ENCODE peak calls at places on chromosome 9, in six cellular contexts. F is pancreas, S is stromal cell of bone marrow, Y is fibroblast of pulmonary artery, H is GM23248, V is lower lobe of right lung. M is an unnamed sample.

GRCh38 chr9:105047652-105048031 is 119.7 kb upstream of the ABCA1 start:
- DNase-seq in H (no peak), V (no peak), Y (no peak), S (no peak), F (no peak), M (no peak)

GRCh38 chr9:136326061-136326776 is 1.1 kb upstream of the GPSM1 start:
- DNase-seq in F (no peak), Y (peak), H (peak), S (peak), V (no peak), M (no peak)

GRCh38 chr9:73151653-73152382 is at the start of gene ANXA1:
- DNase-seq in F (no peak), S (peak), H (peak), Y (peak), V (no peak), M (no peak)

GRCh38 chr9:16870606-16871357 is at the start of gene BNC2:
- DNase-seq in V (peak), Y (peak), H (peak), S (no peak), F (peak), M (no peak)

GRCh38 chr9:28909526-28909925 is 1336.2 kb upstream of the C9orf72 start:
- DNase-seq in V (no peak), H (no peak), F (no peak), S (no peak), Y (no peak), M (no peak)

GRCh38 chr9:89635007-89635742 is 30.4 kb downstream of the GADD45G start:
- DNase-seq in Y (peak), S (peak), H (peak), V (peak), F (peak), M (no peak)

GRCh38 chr9:130667117-130667430 is 2.7 kb downstream of the PRDM12 start:
- DNase-seq in Y (no peak), H (no peak), F (no peak), S (no peak), V (no peak), M (no peak)

GRCh38 chr9:70603020-70603411 is 188.6 kb upstream of the KLF9 start:
- DNase-seq in Y (no peak), H (no peak), S (no peak), F (no peak), V (no peak), M (no peak)

GRCh38 chr9:77422969-77423368 is 225.2 kb downstream of the GNA14 start:
- DNase-seq in Y (no peak), S (no peak), F (no peak), V (no peak), H (no peak), M (no peak)

GRCh38 chr9:98192503-98193335 is at the start of gene CORO2A:
- DNase-seq in Y (peak), S (peak), F (peak), V (peak), H (peak), M (peak)

GRCh38 chr9:128185979-128186965 is 5.1 kb downstream of the CIZ1 start:
- DNase-seq in S (no peak), H (no peak), Y (no peak), F (no peak), V (no peak), M (no peak)

GRCh38 chr9:135792268-135793128 is 90.5 kb downstream of the KCNT1 start:
- DNase-seq in F (no peak), H (no peak), S (no peak), Y (no peak), V (no peak), M (no peak)

GRCh38 chr9:2526071-2526862 is 95.3 kb upstream of the VLDLR start:
- DNase-seq in V (no peak), S (peak), H (peak), Y (no peak), F (no peak), M (no peak)

GRCh38 chr9:81594415-81594814 is 94.9 kb downstream of the TLE1 start:
- DNase-seq in F (no peak), H (no peak), Y (no peak), S (no peak), V (no peak), M (no peak)

GRCh38 chr9:136626740-136627642 is 35.7 kb upstream of the EGFL7 start:
- DNase-seq in S (no peak), H (peak), V (peak), Y (no peak), F (peak), M (peak)

GRCh38 chr9:135070964-135071735 is 16.3 kb upstream of the OLFM1 start:
- DNase-seq in H (no peak), S (no peak), V (no peak), Y (no peak), F (peak), M (no peak)

GRCh38 chr9:33112099-33112498 is 35.6 kb upstream of the SMU1 start:
- DNase-seq in Y (no peak), V (no peak), F (no peak), S (no peak), H (no peak), M (no peak)

GRCh38 chr9:95004452-95005275 is 278.2 kb downstream of the AOPEP start:
- DNase-seq in S (no peak), Y (no peak), V (peak), H (peak), F (peak), M (peak)

GRCh38 chr9:6884960-6885359 is 127.2 kb downstream of the KDM4C start:
- DNase-seq in F (no peak), S (no peak), V (no peak), Y (no peak), H (no peak), M (no peak)

GRCh38 chr9:19208653-19209052 is 21.8 kb upstream of the DENND4C start:
- DNase-seq in S (no peak), V (no peak), F (no peak), Y (no peak), H (no peak), M (no peak)

GRCh38 chr9:131562032-131562959 is 17.0 kb downstream of the PRRT1B start:
- DNase-seq in V (no peak), Y (peak), S (no peak), F (no peak), H (no peak), M (peak)

GRCh38 chr9:79083621-79084020 is 488.1 kb upstream of the TLE4 start:
- DNase-seq in Y (no peak), H (no peak), S (no peak), F (no peak), V (no peak), M (no peak)

GRCh38 chr9:34185778-34186551 is 7.1 kb downstream of the UBAP1 start:
- DNase-seq in S (peak), V (no peak), F (no peak), H (peak), Y (peak), M (no peak)

GRCh38 chr9:114592356-114592755 is 4.8 kb downstream of the ATP6V1G1 start:
- DNase-seq in S (no peak), Y (peak), V (no peak), F (no peak), H (peak), M (no peak)

GRCh38 chr9:109320338-109320733 is 523 bp downstream of the EPB41L4B start:
- DNase-seq in F (peak), H (peak), V (no peak), S (no peak), Y (no peak), M (peak)

GRCh38 chr9:102518324-102518723 is 476.8 kb upstream of the CYLC2 start:
- DNase-seq in V (no peak), H (no peak), Y (no peak), F (no peak), S (no peak), M (no peak)

GRCh38 chr9:105958587-105958986 is 264.2 kb downstream of the TMEM38B start:
- DNase-seq in F (no peak), V (no peak), S (no peak), Y (no peak), H (no peak), M (no peak)

GRCh38 chr9:1083325-1083913 is 33.3 kb downstream of the DMRT2 start:
- DNase-seq in V (peak), S (peak), F (peak), Y (no peak), H (peak), M (no peak)

GRCh38 chr9:133493845-133494540 is 15.1 kb upstream of the SLC2A6 start:
- DNase-seq in Y (no peak), H (no peak), F (no peak), S (no peak), V (peak), M (no peak)

GRCh38 chr9:71349218-71349617 is 227.8 kb upstream of the TRPM3 start:
- DNase-seq in H (peak), V (no peak), Y (peak), S (peak), F (no peak), M (no peak)

GRCh38 chr9:91346644-91347043 is 15.1 kb downstream of the AUH start:
- DNase-seq in V (no peak), S (no peak), H (peak), Y (peak), F (no peak), M (no peak)

GRCh38 chr9:120916573-120916972 is 10.0 kb downstream of the TRAF1 start:
- DNase-seq in Y (peak), H (peak), V (no peak), S (no peak), F (no peak), M (no peak)

GRCh38 chr9:36665921-36666429 is 93.3 kb downstream of the MELK start:
- DNase-seq in F (no peak), H (peak), V (no peak), S (no peak), Y (peak), M (no peak)

GRCh38 chr9:112093875-112094227 is 81.2 kb downstream of the SUSD1 start:
- DNase-seq in S (no peak), F (no peak), V (no peak), H (no peak), Y (no peak), M (no peak)

GRCh38 chr9:108575286-108575685 is 280.5 kb downstream of the ACTL7B start:
- DNase-seq in H (no peak), Y (no peak), V (no peak), F (no peak), S (no peak), M (no peak)

GRCh38 chr9:117413346-117414219 is 1.3 kb downstream of the ASTN2 start:
- DNase-seq in S (no peak), Y (no peak), H (no peak), V (no peak), F (peak), M (peak)

GRCh38 chr9:33350310-33350709 is 52.1 kb downstream of the AQP7 start:
- DNase-seq in H (peak), S (peak), V (no peak), Y (peak), F (no peak), M (no peak)